ENCODE peak calls at places on chromosome 2, in nine cellular contexts. X, H, I, B, A, S, V, Z and N are unnamed samples.

GRCh38 chr2:128474014-128474961 is 155.6 kb upstream of the HS6ST1 start:
- DNase-seq in X (no peak), A (no peak), H (no peak), B (no peak), S (no peak), Z (no peak), V (no peak), I (no peak), N (no peak)

GRCh38 chr2:38013158-38013752 is 62.7 kb downstream of the CYP1B1 start:
- DNase-seq in Z (no peak), S (no peak), A (no peak), V (no peak), X (no peak), H (peak), I (no peak), B (no peak), N (peak)

GRCh38 chr2:150351922-150352321 is 135.5 kb downstream of the RND3 start:
- DNase-seq in I (no peak), A (no peak), S (no peak), H (no peak), Z (no peak), B (no peak), X (no peak), V (no peak), N (no peak)

GRCh38 chr2:128366746-128367511 is 48.3 kb upstream of the HS6ST1 start:
- DNase-seq in B (peak), S (peak), Z (no peak), X (peak), I (no peak), H (no peak), V (peak), A (no peak), N (no peak)

GRCh38 chr2:55431982-55432627 is 12.4 kb upstream of the CCDC88A start:
- DNase-seq in H (peak), S (no peak), B (no peak), Z (peak), I (no peak), A (no peak), V (no peak), X (no peak), N (peak)

GRCh38 chr2:156405586-156405985 is 30.6 kb upstream of the GPD2 start:
- DNase-seq in H (no peak), V (no peak), A (no peak), I (peak), B (no peak), X (peak), S (peak), Z (peak), N (no peak)

GRCh38 chr2:62999905-63000304 is 50.7 kb upstream of the OTX1 start:
- DNase-seq in H (peak), I (no peak), X (no peak), B (peak), S (no peak), Z (no peak), V (no peak), A (no peak), N (peak)

GRCh38 chr2:199987586-199987985 is 32.2 kb downstream of the MAIP1 start:
- DNase-seq in H (no peak), B (no peak), V (no peak), S (no peak), I (no peak), X (no peak), A (peak), Z (no peak), N (no peak)

GRCh38 chr2:131105950-131106801 is 1.0 kb downstream of the PLEKHB2 start:
- DNase-seq in I (no peak), B (peak), X (peak), V (no peak), S (no peak), H (peak), A (peak), Z (peak), N (peak)

GRCh38 chr2:117745537-117745936 is 69.0 kb upstream of the DDX18 start:
- DNase-seq in X (no peak), S (no peak), I (no peak), A (no peak), Z (no peak), B (no peak), H (no peak), V (no peak), N (no peak)

GRCh38 chr2:177352441-177353070 is 40.0 kb upstream of the AGPS start:
- DNase-seq in V (no peak), Z (no peak), B (no peak), H (no peak), X (peak), A (no peak), I (no peak), S (no peak), N (no peak)

GRCh38 chr2:144936442-144936841 is 416.5 kb upstream of the ZEB2 start:
- DNase-seq in S (no peak), A (no peak), V (no peak), Z (no peak), I (no peak), B (no peak), X (no peak), H (no peak), N (no peak)

GRCh38 chr2:197328461-197328860 is 17.9 kb upstream of the ANKRD44 start:
- DNase-seq in X (no peak), V (no peak), Z (no peak), I (no peak), A (no peak), S (no peak), B (no peak), H (no peak), N (no peak)

GRCh38 chr2:99085400-99085799 is 56.1 kb upstream of the C2orf15 start:
- DNase-seq in S (no peak), B (no peak), Z (no peak), H (no peak), I (peak), V (no peak), X (no peak), A (no peak), N (no peak)

GRCh38 chr2:111657351-111657975 is 226.5 kb downstream of the ANAPC1 start:
- DNase-seq in X (no peak), B (no peak), S (no peak), Z (no peak), V (no peak), I (no peak), A (no peak), H (no peak), N (no peak)

GRCh38 chr2:204078003-204078698 is 141.6 kb downstream of the ICOS start:
- DNase-seq in V (no peak), S (no peak), A (no peak), X (no peak), B (no peak), Z (no peak), I (no peak), H (no peak), N (no peak)

GRCh38 chr2:112941753-112942653 is 31.0 kb downstream of the IL37 start:
- DNase-seq in A (peak), V (peak), X (peak), Z (peak), B (peak), I (peak), S (peak), H (peak), N (peak)

GRCh38 chr2:220811952-220812570 is 760.0 kb downstream of the EPHA4 start:
- DNase-seq in B (no peak), H (peak), Z (no peak), A (no peak), S (no peak), I (no peak), X (no peak), V (no peak), N (peak)

GRCh38 chr2:157898591-157898996 is 22.5 kb upstream of the ACVR1 start:
- DNase-seq in V (no peak), Z (peak), H (peak), X (peak), A (peak), I (no peak), B (no peak), S (peak), N (peak)

GRCh38 chr2:71101656-71102055 is 28.4 kb downstream of the MCEE start:
- DNase-seq in S (no peak), V (no peak), B (no peak), X (no peak), I (no peak), H (peak), A (no peak), Z (no peak), N (peak)

GRCh38 chr2:218569038-218569431 is 396 bp downstream of the CNOT9 start:
- DNase-seq in B (peak), Z (peak), S (peak), V (peak), I (peak), A (no peak), X (peak), H (peak), N (peak)

GRCh38 chr2:66862871-66863650 is 428.1 kb downstream of the MEIS1 start:
- DNase-seq in X (no peak), H (peak), S (no peak), V (no peak), A (no peak), B (no peak), I (no peak), Z (no peak), N (peak)

GRCh38 chr2:66501267-66501666 is 66.3 kb downstream of the MEIS1 start:
- DNase-seq in H (no peak), V (no peak), B (no peak), Z (no peak), A (no peak), S (no peak), I (no peak), X (no peak), N (no peak)

GRCh38 chr2:7881038-7881437 is 800.8 kb upstream of the ID2 start:
- DNase-seq in Z (no peak), B (no peak), H (peak), A (no peak), X (no peak), V (no peak), I (no peak), S (no peak), N (no peak)

GRCh38 chr2:161946489-161947107 is 127.4 kb downstream of the DPP4 start:
- DNase-seq in Z (peak), I (peak), V (no peak), X (no peak), S (no peak), B (no peak), A (no peak), H (peak), N (peak)

GRCh38 chr2:120402070-120402440 is 56.1 kb downstream of the INHBB start:
- DNase-seq in X (no peak), A (no peak), S (no peak), H (no peak), Z (no peak), B (no peak), I (peak), V (no peak), N (no peak)

GRCh38 chr2:238939074-238939473 is 91.2 kb downstream of the TWIST2 start:
- DNase-seq in B (no peak), A (no peak), V (no peak), H (no peak), I (no peak), S (peak), Z (no peak), X (peak), N (no peak)

GRCh38 chr2:55232863-55233657 is 572 bp downstream of the RPS27A start:
- DNase-seq in I (peak), B (peak), V (peak), Z (peak), A (peak), X (peak), S (peak), H (peak), N (peak)

GRCh38 chr2:191352536-191352935 is 107.3 kb downstream of the MYO1B start:
- DNase-seq in Z (no peak), V (no peak), I (no peak), A (no peak), H (peak), B (no peak), S (no peak), X (no peak), N (peak)

GRCh38 chr2:202113571-202114142 is 40.6 kb downstream of the KIAA2012 start:
- DNase-seq in A (no peak), Z (no peak), S (no peak), B (no peak), H (peak), V (no peak), I (no peak), X (no peak), N (no peak)

GRCh38 chr2:143617803-143618415 is 488.7 kb downstream of the ARHGAP15 start:
- DNase-seq in X (no peak), Z (no peak), I (no peak), H (no peak), V (no peak), S (no peak), B (no peak), A (no peak), N (no peak)

GRCh38 chr2:154704991-154705390 is 6.5 kb downstream of the KCNJ3 start:
- DNase-seq in X (no peak), A (no peak), V (no peak), I (no peak), S (no peak), B (no peak), H (no peak), Z (no peak), N (no peak)

GRCh38 chr2:48264632-48265031 is 265.3 kb upstream of the STON1 start:
- DNase-seq in B (no peak), Z (no peak), A (no peak), V (no peak), X (no peak), H (no peak), I (no peak), S (no peak), N (no peak)

GRCh38 chr2:127226520-127227263 is 6.6 kb upstream of the CYP27C1 start:
- DNase-seq in S (no peak), H (peak), B (no peak), A (no peak), X (peak), I (no peak), Z (peak), V (peak), N (peak)

GRCh38 chr2:218387369-218388194 is 5.5 kb downstream of the SLC11A1 start:
- DNase-seq in B (peak), H (peak), S (peak), I (peak), V (peak), Z (peak), A (no peak), X (peak), N (no peak)

GRCh38 chr2:212237350-212238095 is 301.1 kb downstream of the ERBB4 start:
- DNase-seq in V (no peak), B (no peak), A (no peak), X (peak), H (no peak), S (no peak), Z (peak), I (peak), N (no peak)

GRCh38 chr2:237682901-237683670 is 55.7 kb downstream of the LRRFIP1 start:
- DNase-seq in X (peak), B (no peak), V (no peak), H (no peak), I (no peak), Z (no peak), A (no peak), S (peak), N (peak)

GRCh38 chr2:166112193-166112605 is 15.6 kb downstream of the SCN1A start:
- DNase-seq in H (peak), B (no peak), I (no peak), X (no peak), Z (no peak), S (no peak), V (no peak), A (no peak), N (no peak)

GRCh38 chr2:151619337-151619989 is 114.8 kb downstream of the NEB start:
- DNase-seq in H (peak), A (no peak), X (no peak), Z (no peak), V (no peak), I (no peak), B (no peak), S (no peak), N (no peak)

GRCh38 chr2:160859086-160859485 is 301.1 kb upstream of the TANK start:
- DNase-seq in Z (peak), S (no peak), I (peak), V (no peak), B (no peak), H (no peak), A (no peak), X (no peak), N (no peak)
- H3K27ac ChIP-seq in Z (no peak), S (no peak), I (no peak), V (no peak), B (no peak), H (no peak), A (no peak), X (no peak), N (no peak)

GRCh38 chr2:32212293-32212692 is 46.6 kb downstream of the SLC30A6 start:
- DNase-seq in S (no peak), B (no peak), I (no peak), Z (no peak), A (no peak), X (no peak), H (no peak), V (no peak), N (no peak)
- TF ChIP-seq CTCF in S (no peak), B (no peak), I (no peak), Z (no peak), A (peak), X (no peak), H (no peak), V (no peak), N (no peak)

DNA sequence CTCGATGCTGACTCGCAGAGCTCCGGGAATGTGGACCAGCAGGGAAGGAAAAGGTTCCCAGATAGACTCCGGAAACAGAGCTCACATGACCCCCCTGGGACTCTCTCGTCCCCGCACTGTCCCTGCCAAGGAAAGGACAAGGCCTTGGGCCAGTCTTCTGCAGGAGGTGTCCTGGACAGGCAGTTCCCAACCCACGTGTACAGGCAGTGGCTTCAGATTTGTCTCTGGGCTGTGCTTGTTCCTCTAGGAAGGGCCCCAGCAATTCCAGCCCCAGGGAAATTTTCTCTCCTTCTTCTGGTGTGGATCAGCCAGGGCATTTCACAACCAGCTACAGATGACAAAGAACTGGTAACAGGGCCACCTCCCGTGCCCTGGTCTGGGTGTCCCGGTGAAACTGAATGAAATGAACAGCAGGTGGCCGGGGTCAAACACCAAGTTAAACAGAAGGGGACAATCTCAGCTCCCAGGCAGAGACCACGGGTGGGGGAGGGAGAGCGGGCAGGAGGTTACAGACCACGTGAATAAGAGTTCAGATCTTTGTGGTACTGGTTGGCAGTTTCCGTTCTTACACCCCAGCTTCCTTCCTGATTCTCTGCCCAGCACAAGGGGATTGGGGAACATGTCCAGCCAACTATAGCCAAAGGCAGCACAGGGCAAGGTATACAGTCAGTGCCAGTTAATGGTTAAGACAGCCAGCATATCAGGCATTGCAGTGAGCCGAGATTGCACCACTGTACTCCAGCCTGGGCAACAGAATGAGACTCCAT is 52.2 kb upstream of the CAB39 start:
- DNase-seq in B (no peak), X (peak), A (peak), Z (no peak), I (no peak), S (peak), V (no peak), H (no peak), N (no peak)
- H3K27ac ChIP-seq in B (no peak), X (peak), A (peak), Z (no peak), I (no peak), S (peak), V (peak), H (no peak), N (no peak)

DNA sequence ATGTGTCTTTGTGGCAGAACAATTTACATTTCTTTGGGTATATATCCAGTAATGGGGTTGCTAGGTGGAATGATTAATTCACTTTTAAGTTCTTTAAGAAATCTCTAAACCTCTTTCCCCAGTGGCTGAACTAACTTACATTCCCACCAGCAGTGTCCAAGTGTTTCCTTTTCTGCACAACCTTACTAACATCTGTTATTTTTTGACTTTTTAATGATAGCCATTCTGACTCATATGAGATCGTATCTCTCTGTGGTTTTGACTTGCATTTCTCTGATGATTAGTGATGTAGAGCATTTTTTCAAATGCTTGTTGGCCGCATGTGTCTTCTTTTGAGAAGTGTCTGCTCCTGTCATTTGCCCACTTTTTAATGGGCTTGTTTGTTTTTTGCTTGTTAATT is 43.1 kb upstream of the PTH2R start:
- DNase-seq in Z (no peak), B (no peak), A (no peak), S (no peak), X (no peak), H (peak), V (no peak), I (no peak), N (peak)
- TF ChIP-seq CTCF in Z (no peak), B (no peak), A (no peak), S (no peak), X (no peak), H (no peak), V (no peak), I (no peak), N (no peak)

GRCh38 chr2:44943031-44943692 is 1.7 kb downstream of the SIX3 start:
- DNase-seq in H (no peak), A (no peak), Z (no peak), I (no peak), S (no peak), X (no peak), V (no peak), B (no peak), N (no peak)

GRCh38 chr2:44945676-44946427 is 4.3 kb downstream of the SIX3 start:
- DNase-seq in X (no peak), V (peak), S (no peak), I (no peak), Z (no peak), B (no peak), H (no peak), A (no peak), N (no peak)

GRCh38 chr2:44943693-44944101 is 2.2 kb downstream of the SIX3 start:
- DNase-seq in X (no peak), S (no peak), I (no peak), A (no peak), V (no peak), Z (no peak), H (no peak), B (no peak), N (no peak)

GRCh38 chr2:44944952-44945612 is 3.6 kb downstream of the SIX3 start:
- DNase-seq in S (no peak), B (peak), H (no peak), X (no peak), Z (no peak), I (no peak), A (no peak), V (no peak), N (no peak)

DNA sequence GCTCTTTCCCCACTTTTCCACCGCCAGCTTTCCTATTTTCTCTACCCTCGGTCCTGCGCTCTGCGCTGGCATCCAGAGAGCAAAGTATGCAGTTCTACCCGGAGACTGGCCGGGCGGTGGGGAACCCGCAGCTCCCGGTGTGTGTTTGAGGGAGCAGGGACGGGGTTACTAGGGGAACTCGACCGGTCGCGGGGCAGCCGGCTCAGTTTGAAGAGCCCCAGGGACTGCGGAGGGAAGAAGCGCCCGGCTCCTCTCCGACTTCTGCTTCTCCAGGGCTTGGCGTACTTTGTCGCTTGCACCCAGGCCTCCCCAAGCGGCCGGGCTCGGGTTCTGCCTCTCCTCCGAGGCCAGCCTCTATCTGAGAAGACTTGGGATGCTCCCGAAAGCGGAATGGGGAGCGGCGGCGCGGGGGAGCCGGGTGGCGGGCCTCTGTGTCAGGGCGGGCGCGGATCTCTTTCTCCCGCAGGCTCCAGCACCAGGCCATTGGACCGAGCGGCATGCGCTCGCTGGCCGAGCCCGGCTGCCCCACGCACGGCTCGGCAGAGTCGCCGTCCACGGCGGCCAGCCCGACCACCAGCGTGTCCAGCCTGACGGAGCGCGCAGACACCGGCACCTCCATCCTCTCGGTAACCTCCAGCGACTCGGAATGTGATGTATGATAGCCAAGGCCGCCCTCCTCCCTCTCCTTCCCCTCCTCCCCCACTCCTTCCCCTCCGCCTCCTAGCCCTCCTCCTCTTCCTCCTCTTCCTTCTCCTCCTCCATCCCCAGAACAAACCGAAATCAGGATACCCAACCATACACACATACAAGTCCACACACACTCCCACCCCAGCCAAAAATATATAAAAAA is 2.8 kb downstream of the SIX3 start:
- DNase-seq in A (no peak), B (no peak), I (no peak), Z (no peak), V (no peak), X (no peak), H (no peak), S (no peak), N (no peak)
- H3K27ac ChIP-seq in A (no peak), B (no peak), I (no peak), Z (no peak), V (no peak), X (no peak), H (no peak), S (no peak), N (no peak)